ENCODE peak calls at places on chromosomes 5 and 9, in six cellular contexts. One of them, this sample, is unnamed.

GRCh38 chr9:33813712-33814641 is 3.0 kb upstream of the UBE2R2 start:
- DNase-seq in upper lobe of right lung: no peak
- DNase-seq in stomach: no peak
- DNase-seq in lung: no peak
- DNase-seq in GM23248: peak; percentile 92
- DNase-seq in substantia nigra: peak; percentile 48
- DNase-seq in this sample: peak; percentile 56

GRCh38 chr5:80912479-80912878 is 47.7 kb upstream of the RASGRF2 start:
- DNase-seq in stomach: no peak
- DNase-seq in GM23248: no peak
- DNase-seq in substantia nigra: no peak
- DNase-seq in upper lobe of right lung: no peak
- DNase-seq in lung: no peak
- DNase-seq in this sample: no peak

GRCh38 chr9:136327313-136327971 is at the start of gene GPSM1:
- DNase-seq in lung: no peak
- DNase-seq in substantia nigra: peak; percentile 42
- DNase-seq in stomach: no peak
- DNase-seq in upper lobe of right lung: no peak
- DNase-seq in GM23248: peak; percentile 81
- DNase-seq in this sample: peak; percentile 69

GRCh38 chr5:95768731-95769130 is 37.6 kb downstream of the RHOBTB3 start:
- DNase-seq in GM23248: no peak
- DNase-seq in upper lobe of right lung: no peak
- DNase-seq in stomach: no peak
- DNase-seq in substantia nigra: no peak
- DNase-seq in lung: no peak
- DNase-seq in this sample: no peak

GRCh38 chr5:95823738-95824609 is 1.4 kb upstream of the GLRX start:
- DNase-seq in lung: no peak
- DNase-seq in substantia nigra: peak; percentile 13
- DNase-seq in upper lobe of right lung: peak; percentile 80
- DNase-seq in stomach: peak; percentile 54
- DNase-seq in GM23248: peak; percentile 99
- DNase-seq in this sample: peak; percentile 86

GRCh38 chr5:72308853-72309191 is 11.2 kb downstream of the MRPS27 start:
- DNase-seq in lung: no peak
- DNase-seq in stomach: no peak
- DNase-seq in GM23248: no peak
- DNase-seq in substantia nigra: no peak
- DNase-seq in upper lobe of right lung: no peak
- DNase-seq in this sample: no peak

GRCh38 chr5:2900360-2900759 is 148.9 kb upstream of the IRX2 start:
- DNase-seq in substantia nigra: no peak
- DNase-seq in stomach: no peak
- DNase-seq in upper lobe of right lung: no peak
- DNase-seq in GM23248: no peak
- DNase-seq in lung: no peak
- DNase-seq in this sample: no peak

GRCh38 chr5:65919773-65920172 is 6.6 kb upstream of the ERBIN start:
- DNase-seq in stomach: no peak
- DNase-seq in GM23248: peak; percentile 41
- DNase-seq in upper lobe of right lung: no peak
- DNase-seq in substantia nigra: no peak
- DNase-seq in lung: no peak
- DNase-seq in this sample: no peak

GRCh38 chr5:123113136-123113535 is 24.1 kb downstream of the PRDM6 start:
- DNase-seq in substantia nigra: no peak
- DNase-seq in upper lobe of right lung: no peak
- DNase-seq in GM23248: no peak
- DNase-seq in stomach: no peak
- DNase-seq in lung: no peak
- DNase-seq in this sample: no peak

GRCh38 chr9:137181680-137182079 is 6.7 kb downstream of the ANAPC2 start:
- DNase-seq in lung: no peak
- DNase-seq in GM23248: no peak
- DNase-seq in stomach: no peak
- DNase-seq in upper lobe of right lung: no peak
- DNase-seq in substantia nigra: no peak
- DNase-seq in this sample: no peak

GRCh38 chr5:95879661-95880060 is 57.1 kb upstream of the GLRX start:
- DNase-seq in lung: no peak
- DNase-seq in GM23248: no peak
- DNase-seq in substantia nigra: no peak
- DNase-seq in upper lobe of right lung: no peak
- DNase-seq in stomach: no peak
- DNase-seq in this sample: no peak

GRCh38 chr5:103505581-103506305 is 56.8 kb downstream of the NUDT12 start:
- DNase-seq in upper lobe of right lung: no peak
- DNase-seq in lung: no peak
- DNase-seq in stomach: no peak
- DNase-seq in substantia nigra: no peak
- DNase-seq in GM23248: peak; percentile 90
- DNase-seq in this sample: no peak

GRCh38 chr5:5231576-5231975 is 91.4 kb downstream of the ADAMTS16 start:
- DNase-seq in upper lobe of right lung: no peak
- DNase-seq in substantia nigra: no peak
- DNase-seq in GM23248: no peak
- DNase-seq in lung: no peak
- DNase-seq in stomach: no peak
- DNase-seq in this sample: no peak

GRCh38 chr9:77897292-77897691 is 134.3 kb downstream of the GNAQ start:
- DNase-seq in upper lobe of right lung: no peak
- DNase-seq in substantia nigra: no peak
- DNase-seq in lung: no peak
- DNase-seq in stomach: no peak
- DNase-seq in GM23248: peak; percentile 7
- DNase-seq in this sample: no peak

GRCh38 chr9:136588663-136589464 is 43.0 kb upstream of the NOTCH1 start:
- DNase-seq in substantia nigra: no peak
- DNase-seq in lung: no peak
- DNase-seq in upper lobe of right lung: no peak
- DNase-seq in stomach: no peak
- DNase-seq in GM23248: no peak
- DNase-seq in this sample: no peak

GRCh38 chr5:180873628-180874520 is 12.8 kb upstream of the ZFP62 start:
- DNase-seq in lung: no peak
- DNase-seq in stomach: no peak
- DNase-seq in substantia nigra: no peak
- DNase-seq in upper lobe of right lung: no peak
- DNase-seq in GM23248: peak; percentile 57
- DNase-seq in this sample: no peak

GRCh38 chr5:138230981-138231589 is 18.0 kb upstream of the CDC23 start:
- DNase-seq in lung: no peak
- DNase-seq in upper lobe of right lung: no peak
- DNase-seq in GM23248: peak; percentile 59
- DNase-seq in stomach: peak; percentile 50
- DNase-seq in substantia nigra: no peak
- DNase-seq in this sample: peak; percentile 65

GRCh38 chr9:37909326-37909725 is 5.4 kb upstream of the SLC25A51 start:
- DNase-seq in stomach: no peak
- DNase-seq in GM23248: no peak
- DNase-seq in upper lobe of right lung: no peak
- DNase-seq in lung: no peak
- DNase-seq in substantia nigra: no peak
- DNase-seq in this sample: no peak

GRCh38 chr5:176530406-176530982 is 6.7 kb downstream of the RNF44 start:
- DNase-seq in substantia nigra: no peak
- DNase-seq in stomach: no peak
- DNase-seq in upper lobe of right lung: no peak
- DNase-seq in lung: no peak
- DNase-seq in GM23248: no peak
- DNase-seq in this sample: peak; percentile 25

GRCh38 chr9:93650448-93650847 is 74.1 kb downstream of the PHF2 start:
- DNase-seq in lung: no peak
- DNase-seq in substantia nigra: no peak
- DNase-seq in upper lobe of right lung: peak; percentile 55
- DNase-seq in GM23248: no peak
- DNase-seq in stomach: peak; percentile 22
- DNase-seq in this sample: peak; percentile 29

GRCh38 chr9:99948482-99948881 is 42.0 kb downstream of the STX17 start:
- DNase-seq in stomach: no peak
- DNase-seq in substantia nigra: no peak
- DNase-seq in upper lobe of right lung: no peak
- DNase-seq in GM23248: no peak
- DNase-seq in lung: no peak
- DNase-seq in this sample: no peak

GRCh38 chr5:163938595-163938994 is 433.2 kb downstream of the MAT2B start:
- DNase-seq in lung: no peak
- DNase-seq in upper lobe of right lung: peak; percentile 57
- DNase-seq in substantia nigra: no peak
- DNase-seq in GM23248: no peak
- DNase-seq in stomach: no peak
- DNase-seq in this sample: no peak

GRCh38 chr5:166562246-166562645 is 1729.2 kb upstream of the WWC1 start:
- DNase-seq in stomach: no peak
- DNase-seq in lung: no peak
- DNase-seq in upper lobe of right lung: no peak
- DNase-seq in GM23248: no peak
- DNase-seq in substantia nigra: no peak
- DNase-seq in this sample: no peak

GRCh38 chr5:173315495-173316352 is 12.5 kb downstream of the STC2 start:
- DNase-seq in stomach: no peak
- DNase-seq in GM23248: peak; percentile 90
- DNase-seq in substantia nigra: no peak
- DNase-seq in upper lobe of right lung: no peak
- DNase-seq in lung: no peak
- DNase-seq in this sample: peak; percentile 87

GRCh38 chr9:75447281-75447680 is 359.0 kb downstream of the OSTF1 start:
- DNase-seq in lung: no peak
- DNase-seq in stomach: no peak
- DNase-seq in GM23248: no peak
- DNase-seq in substantia nigra: no peak
- DNase-seq in upper lobe of right lung: no peak
- DNase-seq in this sample: no peak

GRCh38 chr5:141753971-141754713 is 72.1 kb upstream of the ARAP3 start:
- DNase-seq in GM23248: peak; percentile 53
- DNase-seq in lung: no peak
- DNase-seq in stomach: peak; percentile 29
- DNase-seq in substantia nigra: no peak
- DNase-seq in upper lobe of right lung: no peak
- DNase-seq in this sample: peak; percentile 37

GRCh38 chr9:131690950-131691573 is 48.8 kb downstream of the RAPGEF1 start:
- DNase-seq in lung: no peak
- DNase-seq in GM23248: no peak
- DNase-seq in upper lobe of right lung: no peak
- DNase-seq in stomach: no peak
- DNase-seq in substantia nigra: no peak
- DNase-seq in this sample: no peak
- H3K27ac ChIP-seq in lung: no peak overlapping the region
- H3K27ac ChIP-seq in GM23248: no peak overlapping the region
- H3K27ac ChIP-seq in upper lobe of right lung: no peak overlapping the region
- H3K27ac ChIP-seq in stomach: no peak overlapping the region
- H3K27ac ChIP-seq in substantia nigra: no peak overlapping the region
- H3K27ac ChIP-seq in this sample: no peak overlapping the region

GRCh38 chr5:178394074-178394473 is 161.5 kb upstream of the PHYKPL start:
- DNase-seq in substantia nigra: no peak
- DNase-seq in lung: no peak
- DNase-seq in stomach: peak; percentile 11
- DNase-seq in upper lobe of right lung: peak; percentile 42
- DNase-seq in GM23248: no peak
- DNase-seq in this sample: peak; percentile 35
- H3K27ac ChIP-seq in substantia nigra: no peak overlapping the region
- H3K27ac ChIP-seq in lung: no peak overlapping the region
- H3K27ac ChIP-seq in stomach: no peak overlapping the region
- H3K27ac ChIP-seq in upper lobe of right lung: no peak overlapping the region
- H3K27ac ChIP-seq in GM23248: no peak overlapping the region
- H3K27ac ChIP-seq in this sample: no peak overlapping the region

DNA sequence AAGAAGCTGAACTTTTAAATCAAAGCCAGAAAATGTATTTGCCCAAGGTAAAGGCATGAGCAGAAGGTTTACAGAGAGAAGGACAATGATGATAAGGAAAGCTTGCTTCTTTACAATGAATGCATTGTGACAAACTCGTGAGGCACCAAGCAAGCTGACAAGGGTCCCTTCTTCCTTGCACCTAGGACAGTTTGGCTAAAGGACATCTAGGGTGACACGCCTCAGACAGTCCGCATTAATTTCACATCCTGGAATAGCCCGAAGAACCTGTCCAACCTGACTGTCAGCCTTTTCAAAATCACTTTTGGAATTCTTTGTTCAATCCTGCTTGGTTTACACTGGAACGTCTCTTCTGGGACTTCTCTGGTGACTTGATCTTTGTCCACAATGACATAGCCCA is 146.4 kb upstream of the MAP3K1 start:
- DNase-seq in GM23248: no peak
- DNase-seq in substantia nigra: no peak
- DNase-seq in stomach: no peak
- DNase-seq in lung: no peak
- DNase-seq in upper lobe of right lung: no peak
- DNase-seq in this sample: no peak
- H3K27ac ChIP-seq in GM23248: no peak overlapping the region
- H3K27ac ChIP-seq in substantia nigra: no peak overlapping the region
- H3K27ac ChIP-seq in stomach: no peak overlapping the region
- H3K27ac ChIP-seq in lung: no peak overlapping the region
- H3K27ac ChIP-seq in upper lobe of right lung: no peak overlapping the region
- H3K27ac ChIP-seq in this sample: no peak overlapping the region

GRCh38 chr5:142829821-142830220 is 59.6 kb downstream of the ARHGAP26 start:
- DNase-seq in GM23248: peak; percentile 82
- DNase-seq in lung: no peak
- DNase-seq in upper lobe of right lung: no peak
- DNase-seq in substantia nigra: no peak
- DNase-seq in stomach: no peak
- DNase-seq in this sample: no peak
- H3K27ac ChIP-seq in GM23248: peak overlapping the region; percentile 44
- H3K27ac ChIP-seq in lung: no peak overlapping the region
- H3K27ac ChIP-seq in upper lobe of right lung: no peak overlapping the region
- H3K27ac ChIP-seq in substantia nigra: no peak overlapping the region
- H3K27ac ChIP-seq in stomach: peak overlapping the region; percentile 73
- H3K27ac ChIP-seq in this sample: peak overlapping the region; percentile 46

GRCh38 chr9:7935666-7936065 is 136.1 kb upstream of the DMAC1 start:
- DNase-seq in substantia nigra: no peak
- DNase-seq in stomach: no peak
- DNase-seq in lung: no peak
- DNase-seq in GM23248: no peak
- DNase-seq in upper lobe of right lung: no peak
- DNase-seq in this sample: no peak
- H3K27ac ChIP-seq in substantia nigra: no peak overlapping the region
- H3K27ac ChIP-seq in stomach: no peak overlapping the region
- H3K27ac ChIP-seq in lung: no peak overlapping the region
- H3K27ac ChIP-seq in GM23248: no peak overlapping the region
- H3K27ac ChIP-seq in upper lobe of right lung: no peak overlapping the region
- H3K27ac ChIP-seq in this sample: no peak overlapping the region